ENCODE peak calls at places on chromosome 13, in four cellular contexts. E is GM12878, Q is HepG2, F is K562. C is an unnamed sample.

GRCh38 chr13:19083340-19083739 is 98.3 kb downstream of the TUBA3C start:
- DNase-seq in Q (no peak), E (no peak), F (no peak), C (no peak)

GRCh38 chr13:59843040-59843439 is 320.7 kb downstream of the DIAPH3 start:
- DNase-seq in F (no peak), E (no peak), Q (peak), C (no peak)

GRCh38 chr13:99055286-99056073 is 77.6 kb upstream of the DOCK9 start:
- DNase-seq in E (no peak), F (no peak), Q (no peak), C (no peak)

GRCh38 chr13:77233159-77233558 is 93.7 kb downstream of the MYCBP2 start:
- DNase-seq in E (no peak), F (no peak), Q (no peak), C (no peak)

GRCh38 chr13:104571161-104571889 is 1505.1 kb upstream of the SLC10A2 start:
- DNase-seq in E (no peak), Q (peak), F (no peak), C (peak)

GRCh38 chr13:108315955-108316354 is 46.4 kb downstream of the TNFSF13B start:
- DNase-seq in E (no peak), Q (no peak), F (no peak), C (no peak)

GRCh38 chr13:40571338-40571737 is 95.1 kb downstream of the FOXO1 start:
- DNase-seq in F (no peak), Q (no peak), E (no peak), C (no peak)

GRCh38 chr13:99656843-99657506 is 155.7 kb downstream of the TM9SF2 start:
- DNase-seq in Q (no peak), E (no peak), F (no peak), C (no peak)

GRCh38 chr13:21541980-21542379 is 62.0 kb downstream of the MICU2 start:
- DNase-seq in Q (no peak), E (no peak), F (no peak), C (no peak)

GRCh38 chr13:66036024-66036614 is 1194.0 kb downstream of the PCDH9 start:
- DNase-seq in E (no peak), Q (no peak), F (no peak), C (no peak)

GRCh38 chr13:67224148-67224846 is 5.8 kb downstream of the PCDH9 start:
- DNase-seq in E (no peak), Q (peak), F (peak), C (peak)

GRCh38 chr13:77740931-77741586 is 43.6 kb downstream of the SLAIN1 start:
- DNase-seq in Q (no peak), E (no peak), F (no peak), C (no peak)

GRCh38 chr13:35936579-35936978 is 194.6 kb downstream of the DCLK1 start:
- DNase-seq in E (no peak), Q (no peak), F (no peak), C (no peak)

GRCh38 chr13:93298741-93299140 is 72.1 kb downstream of the GPC6 start:
- DNase-seq in F (no peak), Q (no peak), E (no peak), C (no peak)

GRCh38 chr13:40506592-40507446 is 159.6 kb downstream of the FOXO1 start:
- DNase-seq in E (no peak), F (no peak), Q (no peak), C (no peak)

GRCh38 chr13:107642841-107643240 is 572.5 kb downstream of the LIG4 start:
- DNase-seq in Q (no peak), E (no peak), F (no peak), C (no peak)

GRCh38 chr13:110961959-110962358 is 47.1 kb upstream of the ANKRD10 start:
- DNase-seq in E (no peak), Q (no peak), F (no peak), C (no peak)

GRCh38 chr13:56953965-56954364 is 186.8 kb upstream of the PRR20A start:
- DNase-seq in Q (no peak), E (no peak), F (no peak), C (no peak)

GRCh38 chr13:107864543-107865460 is 350.5 kb downstream of the LIG4 start:
- DNase-seq in Q (peak), F (peak), E (no peak), C (peak)

GRCh38 chr13:41554180-41554579 is 96.8 kb downstream of the RGCC start:
- DNase-seq in F (no peak), E (no peak), Q (no peak), C (no peak)

GRCh38 chr13:51579676-51580075 is 4.6 kb upstream of the WDFY2 start:
- DNase-seq in F (no peak), Q (peak), E (no peak), C (no peak)

GRCh38 chr13:33873251-33873908 is 55.4 kb downstream of the RFC3 start:
- DNase-seq in F (no peak), E (no peak), Q (peak), C (no peak)

GRCh38 chr13:75316427-75316826 is 165.5 kb downstream of the TBC1D4 start:
- DNase-seq in F (no peak), E (no peak), Q (no peak), C (no peak)

GRCh38 chr13:57633141-57633949 is 1.8 kb downstream of the PCDH17 start:
- DNase-seq in E (no peak), F (no peak), Q (no peak), C (peak)

GRCh38 chr13:99471231-99472202 is 29.8 kb upstream of the TM9SF2 start:
- DNase-seq in Q (no peak), E (no peak), F (no peak), C (no peak)

GRCh38 chr13:33711441-33711840 is 106.5 kb upstream of the RFC3 start:
- DNase-seq in F (no peak), E (no peak), Q (no peak), C (no peak)

GRCh38 chr13:30559274-30559673 is 58.4 kb upstream of the USPL1 start:
- DNase-seq in Q (no peak), F (no peak), E (no peak), C (no peak)

GRCh38 chr13:46751811-46752635 is 44.9 kb downstream of the ESD start:
- DNase-seq in E (peak), F (no peak), Q (no peak), C (no peak)

GRCh38 chr13:110683203-110683883 is 22.6 kb downstream of the CARS2 start:
- DNase-seq in F (no peak), Q (peak), E (no peak), C (no peak)

GRCh38 chr13:52975969-52976368 is 52.6 kb upstream of the OLFM4 start:
- DNase-seq in E (no peak), Q (no peak), F (no peak), C (no peak)

GRCh38 chr13:24622481-24622880 is 57.7 kb upstream of the ATP12A start:
- DNase-seq in Q (no peak), F (no peak), E (no peak), C (no peak)

DNA sequence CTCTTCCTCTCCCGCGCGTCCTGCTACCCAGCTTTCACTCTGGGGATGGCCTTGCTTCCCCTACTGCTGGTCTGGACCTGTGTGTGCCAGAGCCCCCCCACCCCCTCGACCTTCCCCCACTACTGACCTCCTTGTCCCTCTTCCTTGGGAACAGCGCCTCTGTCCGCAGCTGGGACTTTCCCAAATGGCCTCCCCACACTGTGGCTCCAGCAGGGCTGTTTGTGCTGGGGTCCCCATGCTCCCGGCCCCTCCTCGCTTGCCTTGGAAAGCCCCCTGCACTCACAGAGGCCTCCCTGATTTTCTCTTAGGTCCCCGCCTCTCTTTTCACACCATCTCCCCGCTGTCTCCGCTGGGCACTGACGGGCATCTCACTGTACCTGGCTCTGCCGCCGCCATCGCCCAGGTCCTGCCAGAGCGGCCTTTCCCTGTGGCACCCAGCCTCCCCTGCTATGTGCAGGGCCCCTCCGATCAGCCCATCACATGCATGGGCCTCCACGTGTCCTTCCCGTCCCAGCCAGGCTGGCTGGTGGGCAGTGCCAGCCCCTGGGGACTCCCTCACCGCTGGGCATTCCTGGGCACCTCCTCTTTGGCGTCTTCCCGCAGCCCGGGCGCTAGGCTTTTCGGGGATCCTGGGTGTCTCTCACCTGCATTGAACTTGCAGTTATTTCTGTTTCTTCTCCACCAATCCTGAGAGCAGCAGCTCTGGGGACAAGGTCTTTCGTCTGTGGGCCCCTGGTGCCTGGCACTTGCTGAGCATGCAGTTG is 118.7 kb downstream of the ATP11A start:
- DNase-seq in Q (no peak), E (no peak), F (no peak), C (no peak)
- TF ChIP-seq TCF7 in Q (no peak), E (no peak), F (no peak), C (no peak)

DNA sequence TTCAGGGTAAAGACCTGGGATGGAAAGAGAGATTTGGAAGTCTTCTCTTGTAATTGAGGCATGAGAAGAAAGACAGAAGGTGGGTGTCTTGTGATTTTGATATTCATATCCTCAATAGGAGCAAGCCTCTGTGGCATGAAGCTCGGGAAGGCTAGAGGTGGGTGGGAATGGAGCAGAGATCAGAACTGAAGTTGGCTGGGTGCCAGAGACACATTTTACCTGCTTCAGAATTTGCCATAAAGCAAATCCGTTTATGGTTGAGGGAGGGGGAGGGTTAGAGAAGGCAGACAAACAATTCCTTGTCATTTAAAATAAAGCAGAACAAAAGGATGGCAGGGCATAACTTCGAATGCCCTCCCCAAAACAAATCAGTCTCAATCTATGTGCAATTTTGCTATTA is 305.9 kb downstream of the KLF5 start:
- DNase-seq in F (no peak), E (no peak), Q (no peak), C (no peak)
- TF ChIP-seq TCF7 in F (no peak), E (no peak), Q (no peak), C (no peak)

DNA sequence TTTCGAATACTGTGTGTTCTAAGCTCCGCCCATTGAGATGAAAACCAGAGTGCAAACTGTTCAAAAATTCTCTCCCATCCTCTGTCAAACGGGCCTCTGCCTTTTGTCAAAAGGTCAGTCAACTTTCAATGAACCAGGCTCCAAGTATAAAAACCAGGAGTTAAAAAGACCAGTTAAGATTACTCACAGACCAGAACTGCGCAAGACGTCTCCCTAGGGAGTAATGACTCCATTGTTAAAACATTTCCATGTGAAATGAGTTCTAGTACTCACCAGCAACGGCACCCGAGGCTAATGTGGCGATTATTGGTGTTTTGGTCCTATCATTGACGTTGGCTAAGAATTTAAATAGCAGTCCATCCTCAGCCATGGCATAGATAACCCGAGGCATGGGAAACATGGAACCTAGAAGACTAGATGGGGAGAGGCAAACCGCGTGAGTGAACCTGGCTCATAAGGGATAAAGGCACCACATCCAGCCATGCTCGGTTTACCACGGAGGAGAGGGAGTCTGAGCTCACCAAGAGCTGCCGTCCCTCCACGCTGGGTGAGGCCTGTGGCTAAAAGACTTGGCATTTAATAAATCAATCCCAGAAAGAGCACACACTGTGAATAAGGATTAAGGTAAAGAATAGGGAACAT is 73.3 kb downstream of the SLC7A1 start:
- DNase-seq in F (no peak), Q (no peak), E (no peak), C (no peak)
- TF ChIP-seq TCF7 in F (no peak), Q (no peak), E (no peak), C (no peak)

GRCh38 chr13:80556291-80556690 is 215.4 kb upstream of the SPRY2 start:
- DNase-seq in Q (no peak), E (no peak), F (peak), C (no peak)

GRCh38 chr13:80553041-80553440 is 212.1 kb upstream of the SPRY2 start:
- DNase-seq in Q (no peak), F (peak), E (no peak), C (no peak)

GRCh38 chr13:80555796-80556195 is 214.9 kb upstream of the SPRY2 start:
- DNase-seq in E (no peak), F (peak), Q (no peak), C (no peak)

GRCh38 chr13:80562423-80562822 is 221.5 kb upstream of the SPRY2 start:
- DNase-seq in Q (no peak), E (no peak), F (peak), C (no peak)

DNA sequence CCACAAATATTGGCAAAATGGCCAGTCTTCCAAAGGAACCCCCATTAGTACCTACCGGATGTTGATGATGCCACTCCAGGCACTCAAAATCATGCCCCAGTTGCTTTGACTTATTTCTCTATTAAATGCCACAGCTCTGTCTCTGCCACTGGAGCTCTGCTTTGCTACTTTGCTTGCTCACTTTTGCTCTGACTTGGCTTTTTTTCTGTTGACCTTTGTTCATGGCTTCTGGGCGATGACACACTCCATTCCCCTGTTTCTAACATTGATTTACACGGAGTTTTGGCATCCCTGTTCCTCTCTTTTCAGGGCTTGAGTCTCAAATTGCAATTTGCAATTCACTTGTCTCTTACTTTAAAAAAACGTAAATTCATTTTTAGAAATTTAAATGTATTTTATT is 217.1 kb upstream of the SPRY2 start:
- DNase-seq in E (no peak), Q (no peak), F (peak), C (no peak)
- TF ChIP-seq TCF7 in E (no peak), Q (no peak), F (no peak), C (no peak)

GRCh38 chr13:45681101-45681500 is 21.0 kb upstream of the CBY2 start:
- DNase-seq in E (no peak), F (no peak), Q (no peak), C (no peak)
- TF ChIP-seq TCF7 in E (no peak), F (no peak), Q (no peak), C (no peak)

GRCh38 chr13:73702419-73703071 is 431.7 kb downstream of the KLF12 start:
- DNase-seq in E (peak), F (no peak), Q (no peak), C (no peak)

GRCh38 chr13:73703606-73704005 is 430.6 kb downstream of the KLF12 start:
- DNase-seq in F (no peak), E (no peak), Q (no peak), C (no peak)

GRCh38 chr13:73698859-73699258 is 435.3 kb downstream of the KLF12 start:
- DNase-seq in E (no peak), Q (no peak), F (no peak), C (no peak)

GRCh38 chr13:73708393-73708985 is 425.7 kb downstream of the KLF12 start:
- DNase-seq in Q (peak), E (no peak), F (peak), C (peak)

GRCh38 chr13:73704587-73704986 is 429.6 kb downstream of the KLF12 start:
- DNase-seq in E (no peak), Q (no peak), F (no peak), C (no peak)
- TF ChIP-seq TCF7 in E (no peak), Q (no peak), F (no peak), C (no peak)

DNA sequence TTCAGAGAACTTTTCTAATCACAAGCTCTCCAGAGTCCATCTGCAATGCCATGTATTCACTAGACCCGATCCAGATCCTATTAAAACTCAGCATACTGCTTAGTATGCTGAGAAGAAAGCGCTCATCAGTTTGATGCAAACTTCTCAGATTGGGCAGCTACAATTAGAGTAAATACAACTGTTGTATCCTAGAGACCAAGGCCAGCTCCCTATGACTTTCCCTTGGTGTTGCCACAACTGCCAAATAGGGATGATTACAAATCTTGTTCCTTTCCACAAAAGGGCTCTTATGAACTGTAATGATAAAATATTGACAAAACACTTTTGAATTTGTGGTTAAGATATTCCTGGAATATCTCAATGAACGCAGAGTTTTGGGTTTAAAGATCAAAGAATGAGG is 191.2 kb downstream of the SPRY2 start:
- DNase-seq in F (no peak), E (no peak), Q (no peak), C (no peak)
- TF ChIP-seq TCF7 in F (no peak), E (no peak), Q (no peak), C (no peak)

GRCh38 chr13:94617389-94618000 is 15.8 kb downstream of the GPR180 start:
- DNase-seq in F (peak), E (no peak), Q (peak), C (no peak)

DNA sequence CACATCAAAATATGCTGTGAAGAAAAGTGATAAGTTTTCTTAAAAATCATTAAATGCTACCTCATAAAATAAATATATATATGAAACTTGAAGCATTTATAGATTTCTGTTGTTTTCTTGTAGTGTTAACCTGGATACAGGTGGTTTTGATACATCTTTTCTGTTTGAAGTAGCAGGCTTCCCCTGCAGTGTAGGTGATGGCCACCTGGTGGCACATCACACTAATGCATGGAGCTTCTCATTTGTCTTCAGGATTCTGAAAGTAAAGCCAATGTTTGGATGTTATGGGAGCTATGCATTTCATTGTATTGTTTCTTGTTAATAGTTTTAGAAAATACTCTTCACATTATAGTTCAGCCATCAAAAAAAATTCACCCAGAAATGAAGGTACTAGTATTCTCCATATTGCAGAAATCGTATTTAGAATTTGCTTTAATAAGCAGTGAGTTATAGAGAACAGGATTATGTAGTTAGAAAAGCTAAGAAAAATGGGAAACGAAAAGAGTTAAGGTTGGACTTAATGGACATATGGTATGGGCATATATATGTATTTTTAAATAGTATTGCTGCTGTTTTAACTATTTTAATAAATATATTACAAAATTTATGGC is 18.7 kb downstream of the GPR180 start:
- DNase-seq in Q (peak), E (no peak), F (peak), C (peak)
- TF ChIP-seq TCF7 in Q (no peak), E (no peak), F (no peak), C (no peak)

C was measured in WTC11.